ENCODE peak calls at places on chromosome 20, in seven cellular contexts. Y is heart right ventricle, C is heart left ventricle, B is GM23248, M is ascending aorta, N is lung, A is mesendoderm. V is an unnamed sample.

GRCh38 chr20:4814696-4815252 is 93.1 kb downstream of the PRND start:
- DNase-seq in Y (no peak), C (no peak), B (no peak), M (peak), N (no peak), A (no peak), V (no peak)

GRCh38 chr20:53074811-53075314 is 102.7 kb downstream of the TSHZ2 start:
- DNase-seq in Y (no peak), C (no peak), B (peak), M (no peak), N (no peak), A (no peak), V (no peak)

GRCh38 chr20:45300961-45301360 is 5.7 kb upstream of the RBPJL start:
- DNase-seq in Y (no peak), C (no peak), B (peak), M (no peak), N (no peak), A (peak), V (peak)

GRCh38 chr20:15245896-15246295 is 908.5 kb upstream of the FLRT3 start:
- DNase-seq in Y (no peak), C (no peak), B (no peak), M (no peak), N (no peak), A (no peak), V (no peak)

GRCh38 chr20:52056203-52057062 is 135.1 kb downstream of the ZFP64 start:
- DNase-seq in Y (no peak), C (no peak), B (peak), M (no peak), N (no peak), A (no peak), V (no peak)

GRCh38 chr20:1533059-1533458 is 24.4 kb downstream of the SIRPD start:
- DNase-seq in Y (no peak), C (no peak), B (peak), M (no peak), N (no peak), A (peak), V (no peak)

GRCh38 chr20:38877483-38877882 is 48.7 kb upstream of the FAM83D start:
- DNase-seq in Y (no peak), C (no peak), B (no peak), M (no peak), N (no peak), A (no peak), V (no peak)

GRCh38 chr20:8837396-8837795 is 231.5 kb upstream of the PLCB4 start:
- DNase-seq in Y (no peak), C (no peak), B (peak), M (no peak), N (no peak), A (peak), V (no peak)

GRCh38 chr20:34055290-34055689 is 56.8 kb downstream of the EIF2S2 start:
- DNase-seq in Y (no peak), C (no peak), B (no peak), M (no peak), N (no peak), A (peak), V (peak)

GRCh38 chr20:58647814-58648501 is 3.1 kb upstream of the STX16 start:
- DNase-seq in Y (no peak), C (no peak), B (peak), M (no peak), N (no peak), A (no peak), V (no peak)

GRCh38 chr20:51456511-51457280 is 85.8 kb downstream of the NFATC2 start:
- DNase-seq in Y (peak), C (peak), B (peak), M (peak), N (peak), A (peak), V (peak)

GRCh38 chr20:1440024-1440423 is 26.6 kb downstream of the NSFL1C start:
- DNase-seq in Y (no peak), C (no peak), B (peak), M (no peak), N (no peak), A (peak), V (no peak)

GRCh38 chr20:1807394-1807793 is 87.8 kb upstream of the SIRPA start:
- DNase-seq in Y (no peak), C (no peak), B (no peak), M (no peak), N (no peak), A (no peak), V (no peak)

GRCh38 chr20:16477632-16478031 is 95.6 kb downstream of the KIF16B start:
- DNase-seq in Y (no peak), C (no peak), B (no peak), M (no peak), N (no peak), A (no peak), V (no peak)

GRCh38 chr20:1943267-1944002 is 48.2 kb downstream of the SIRPA start:
- DNase-seq in Y (no peak), C (peak), B (peak), M (peak), N (no peak), A (no peak), V (peak)

DNA sequence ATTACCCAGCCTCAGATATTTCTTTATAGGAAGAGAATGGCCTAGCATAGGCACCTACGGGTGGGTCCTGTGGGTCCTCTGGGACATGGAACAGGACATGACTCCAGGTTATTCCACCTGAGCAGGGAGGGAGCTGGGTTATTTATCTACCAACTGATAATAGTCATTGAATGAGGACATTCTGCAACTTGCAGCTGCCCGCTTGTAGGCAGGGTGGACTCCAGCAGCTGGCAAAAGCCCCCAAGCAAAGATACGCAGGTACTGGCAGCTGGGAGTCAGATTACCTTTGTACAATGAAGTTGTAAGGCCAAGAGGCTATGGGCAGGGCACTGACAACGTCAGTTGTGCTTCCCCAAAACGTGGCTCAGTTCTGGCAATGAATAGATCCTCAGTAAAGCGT is 1.3 kb upstream of the BANF2 start:
- DNase-seq in Y (no peak), C (no peak), B (no peak), M (no peak), N (no peak), A (no peak), V (no peak)
- H3K27ac ChIP-seq in Y (no peak), C (no peak), B (no peak), M (no peak), N (no peak), A (no peak), V (no peak)

GRCh38 chr20:21074605-21075336 is 31.4 kb downstream of the LINC00237 start:
- DNase-seq in Y (no peak), C (no peak), B (peak), M (no peak), N (no peak), A (no peak), V (no peak)

GRCh38 chr20:21077809-21078345 is 28.3 kb downstream of the LINC00237 start:
- DNase-seq in Y (no peak), C (no peak), B (no peak), M (no peak), N (no peak), A (no peak), V (no peak)

DNA sequence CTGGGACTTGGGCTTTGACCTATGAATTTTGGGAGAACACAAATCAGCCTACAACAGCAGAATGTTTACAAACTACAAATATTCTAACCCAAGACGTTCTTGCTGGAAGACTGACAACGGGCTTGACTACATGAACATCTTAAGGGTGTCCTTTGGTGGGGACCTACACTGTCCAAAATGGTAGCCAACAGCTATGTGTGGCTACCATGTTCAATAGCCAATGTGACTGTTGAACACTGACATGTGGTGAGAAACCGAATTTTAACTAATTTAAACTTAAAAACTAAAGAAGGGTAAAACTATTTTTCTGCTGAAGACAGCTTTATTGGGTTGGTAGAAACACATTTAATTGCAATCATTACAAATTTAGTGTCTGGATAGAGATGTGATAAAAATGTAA is 30.1 kb downstream of the LINC00237 start:
- DNase-seq in Y (no peak), C (no peak), B (no peak), M (no peak), N (no peak), A (no peak), V (no peak)
- H3K4me3 ChIP-seq in Y (no peak), C (no peak), B (no peak), M (no peak), N (no peak), A (no peak), V (no peak)

GRCh38 chr20:17828598-17829144 is 128.9 kb downstream of the BANF2 start:
- DNase-seq in Y (no peak), C (peak), B (no peak), M (no peak), N (no peak), A (no peak), V (no peak)

GRCh38 chr20:17824676-17825224 is 125.0 kb downstream of the BANF2 start:
- DNase-seq in Y (no peak), C (peak), B (no peak), M (no peak), N (no peak), A (no peak), V (no peak)

GRCh38 chr20:17825949-17826843 is 126.4 kb downstream of the BANF2 start:
- DNase-seq in Y (no peak), C (peak), B (peak), M (no peak), N (no peak), A (no peak), V (no peak)

GRCh38 chr20:17825251-17825691 is 125.5 kb downstream of the BANF2 start:
- DNase-seq in Y (no peak), C (peak), B (no peak), M (no peak), N (no peak), A (no peak), V (peak)

DNA sequence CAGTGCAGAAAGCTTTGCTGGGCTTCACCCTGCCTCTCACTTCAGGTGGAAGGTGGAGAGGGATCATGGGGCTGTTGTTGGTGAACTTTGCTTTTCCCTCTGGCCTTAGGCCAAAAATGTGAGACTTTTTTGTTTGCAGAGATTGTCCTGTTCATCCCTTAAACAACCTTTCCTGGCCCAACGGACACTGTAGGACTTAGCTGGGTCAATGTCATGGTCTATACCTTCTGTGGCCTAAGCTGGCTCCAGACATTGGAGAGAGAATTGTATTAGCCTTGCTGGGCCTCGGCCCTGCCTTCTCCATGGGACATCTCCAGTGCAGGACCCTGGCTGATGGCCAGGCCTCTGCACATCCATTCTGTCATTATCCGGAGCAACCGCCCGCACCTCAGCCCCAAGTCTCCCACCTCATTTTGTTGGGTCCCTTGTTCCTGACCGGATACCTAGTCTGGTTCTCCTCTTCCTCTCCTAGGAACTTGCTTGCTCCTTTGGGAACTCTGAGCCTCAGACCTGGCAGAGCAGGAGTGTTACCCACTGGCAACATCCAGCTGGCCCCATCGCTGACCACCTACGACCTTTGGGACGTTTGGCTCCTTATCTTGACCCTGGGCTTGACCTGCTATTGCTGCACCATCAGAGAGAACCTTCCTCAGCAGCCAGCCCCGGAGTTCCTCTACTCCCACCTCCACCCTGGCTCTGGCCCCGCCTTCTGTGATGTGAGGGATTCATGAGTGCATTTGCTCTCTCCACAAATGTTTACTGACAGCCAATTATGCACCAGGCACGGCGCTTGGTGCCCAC is 128.2 kb downstream of the BANF2 start:
- DNase-seq in Y (no peak), C (peak), B (no peak), M (no peak), N (no peak), A (no peak), V (no peak)
- H3K27ac ChIP-seq in Y (no peak), C (no peak), B (no peak), M (no peak), N (no peak), A (no peak), V (no peak)

DNA sequence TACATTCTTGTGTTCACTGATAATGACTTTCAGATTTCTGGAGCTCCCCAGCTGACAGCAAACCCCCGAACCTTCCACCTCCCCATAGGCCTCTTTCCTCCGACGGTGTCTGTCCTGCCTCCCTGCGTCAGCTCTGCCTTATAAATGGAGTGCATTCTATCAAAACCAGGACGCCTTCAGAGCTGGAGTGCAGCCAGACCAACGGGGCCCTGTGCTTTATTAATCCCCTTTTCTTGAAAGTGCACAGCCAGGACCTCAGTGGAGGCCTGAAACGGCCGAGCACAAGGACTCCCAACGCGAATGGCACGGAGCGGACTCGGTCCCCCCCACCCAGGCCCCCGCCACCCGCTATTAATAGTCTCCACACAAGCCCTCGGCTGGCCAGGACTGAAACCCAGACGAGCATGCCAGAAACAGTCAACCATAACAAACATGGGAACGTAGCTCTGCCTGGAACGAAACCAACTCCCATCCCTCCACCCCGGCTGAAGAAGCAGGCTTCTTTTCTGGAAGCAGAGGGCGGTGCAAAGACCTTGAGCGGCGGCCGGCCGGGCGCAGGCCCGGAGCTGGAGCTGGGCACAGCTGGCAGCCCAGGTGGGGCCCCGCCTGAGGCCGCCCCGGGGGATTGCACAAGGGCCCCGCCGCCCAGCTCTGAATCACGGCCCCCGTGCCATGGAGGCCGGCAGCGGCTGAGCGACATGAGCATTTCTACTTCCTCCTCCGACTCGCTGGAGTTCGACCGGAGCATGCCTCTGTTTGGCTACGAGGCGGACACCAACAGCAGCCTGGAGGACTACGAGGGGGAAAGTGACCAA is 42.3 kb upstream of the NAA20 start:
- DNase-seq in Y (peak), C (peak), B (peak), M (peak), N (peak), A (no peak), V (peak)
- H3K4me3 ChIP-seq in Y (peak), C (peak), B (peak), M (peak), N (peak), A (no peak), V (peak)

DNA sequence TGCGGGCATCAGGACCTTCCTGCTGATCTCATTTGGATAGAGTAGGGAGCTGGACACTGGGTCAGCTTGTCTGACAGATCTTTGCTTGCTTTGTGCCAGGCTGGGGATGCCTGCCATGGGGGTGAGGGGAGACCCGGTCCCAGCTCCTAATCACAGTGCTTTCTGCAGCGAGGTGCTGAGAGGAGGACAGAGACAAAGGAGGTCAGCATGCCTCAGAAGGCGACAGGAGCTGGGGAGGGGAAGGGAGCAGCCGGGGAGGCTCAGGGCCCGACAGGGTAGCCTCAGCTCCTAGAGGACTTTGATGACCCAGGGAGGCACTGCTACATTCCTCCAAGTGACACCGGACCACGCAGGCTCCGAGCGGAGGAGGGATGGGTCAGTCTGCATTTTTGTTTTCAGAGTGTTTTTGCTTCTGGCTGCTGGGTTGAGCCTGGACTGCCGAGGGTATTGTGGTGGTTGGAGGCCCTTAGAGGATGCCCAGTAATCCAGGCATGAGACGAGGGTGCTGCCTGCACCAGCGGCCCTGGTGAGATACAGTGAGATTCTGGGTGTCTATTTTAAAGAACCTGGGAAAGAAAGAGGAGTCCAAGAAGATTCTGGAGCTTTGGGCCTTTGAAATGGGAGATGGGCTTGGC is 7.8 kb downstream of the RBM38 start:
- DNase-seq in Y (no peak), C (peak), B (no peak), M (no peak), N (no peak), A (no peak), V (peak)
- H3K27ac ChIP-seq in Y (peak), C (peak), B (no peak), M (no peak), N (peak), A (no peak), V (peak)

DNA sequence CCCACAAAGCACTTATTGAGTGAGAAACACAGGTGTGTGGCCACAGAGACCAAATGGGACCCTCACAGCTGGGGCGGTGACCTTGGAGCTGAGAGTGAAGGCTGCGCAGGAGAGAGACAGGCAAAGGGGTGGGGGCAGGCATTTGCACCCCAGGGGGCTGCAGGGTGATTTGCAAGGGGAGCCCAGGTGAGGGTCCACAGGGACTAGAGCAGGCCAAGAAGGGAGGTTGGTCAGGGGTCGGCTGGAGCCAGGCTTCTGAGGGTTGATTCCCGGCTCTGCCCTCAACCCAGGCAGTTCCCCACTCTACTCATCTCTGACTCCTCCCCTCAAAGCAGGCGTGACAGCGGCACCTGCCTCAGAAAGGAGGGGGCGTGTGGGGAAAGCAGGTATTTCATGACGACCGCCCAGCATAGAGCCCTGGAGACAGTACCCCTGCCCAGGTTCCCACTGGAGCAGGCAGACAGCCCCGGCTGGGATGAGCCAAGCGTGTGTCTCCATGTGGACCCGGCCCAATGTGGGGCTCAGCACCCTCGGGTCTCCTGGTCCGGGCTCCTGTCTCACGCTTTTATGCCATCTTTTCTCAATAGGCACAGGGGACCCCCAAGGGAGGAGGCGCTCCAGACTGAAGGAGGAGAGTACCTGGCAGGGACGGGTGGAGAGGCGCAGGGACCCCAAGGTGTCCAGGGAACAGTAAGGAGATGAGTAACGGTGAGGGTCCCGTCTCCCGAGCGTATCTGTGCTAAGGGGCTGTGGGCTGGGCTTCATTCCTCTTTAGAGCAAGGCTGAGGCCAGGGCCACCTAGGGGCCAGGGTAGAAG is 3.1 kb upstream of the MRGBP start:
- DNase-seq in Y (no peak), C (no peak), B (no peak), M (no peak), N (no peak), A (no peak), V (no peak)
- H3K4me3 ChIP-seq in Y (peak), C (no peak), B (no peak), M (no peak), N (no peak), A (no peak), V (no peak)

GRCh38 chr20:10658051-10658823 is 15.6 kb downstream of the JAG1 start:
- DNase-seq in Y (no peak), C (no peak), B (peak), M (peak), N (no peak), A (no peak), V (no peak)
- H3K27ac ChIP-seq in Y (no peak), C (no peak), B (no peak), M (peak), N (no peak), A (no peak), V (no peak)

DNA sequence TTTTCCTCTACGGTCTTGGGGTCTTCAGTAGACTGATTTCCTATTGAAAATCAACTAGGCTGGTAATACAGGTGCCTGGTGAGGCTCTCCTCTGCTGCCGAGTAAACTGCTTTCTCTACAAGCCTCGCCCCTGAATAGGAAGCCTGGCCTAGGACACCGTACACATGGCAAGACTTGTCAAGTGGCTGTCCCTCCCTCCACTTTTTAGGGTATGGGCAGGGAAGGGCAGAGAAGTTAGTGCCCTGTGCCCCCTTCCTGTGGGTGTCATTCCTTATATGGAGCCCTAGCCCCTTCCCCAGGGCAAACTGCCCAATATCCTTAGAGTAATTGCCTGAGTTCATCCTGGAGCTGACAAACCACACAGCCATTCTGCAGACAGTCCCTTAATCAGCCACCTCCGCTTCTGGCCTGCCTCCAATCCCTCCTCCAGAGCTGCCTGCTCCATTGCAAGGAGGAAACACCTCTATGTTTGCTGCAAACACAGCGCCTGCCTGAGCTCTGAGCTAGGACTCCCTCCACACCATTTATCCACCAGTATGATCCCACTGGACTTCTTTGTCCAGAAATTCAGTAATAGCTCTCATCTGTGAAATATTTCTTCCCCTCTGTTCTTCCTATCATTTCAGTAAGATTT is 93.1 kb downstream of the CHD6 start:
- DNase-seq in Y (peak), C (peak), B (peak), M (peak), N (peak), A (no peak), V (peak)
- H3K4me3 ChIP-seq in Y (no peak), C (peak), B (peak), M (peak), N (no peak), A (no peak), V (peak)

V was measured in right cardiac atrium.